ENCODE peak calls at places on chromosomes 6 and 20, in six cellular contexts. C is hepatocyte, I is dorsolateral prefrontal cortex, P is AG09309, L is foreskin fibroblast, Z is HCT116. S is an unnamed sample.

GRCh38 chr20:50788045-50788867 is 6.6 kb upstream of the BCAS4 start:
- DNase-seq in C (peak; percentile 73), L (peak; percentile 75), I (no peak), P (peak; percentile 53), Z (peak; percentile 51), S (peak; percentile 44)

GRCh38 chr6:112335736-112336135 is 11.4 kb upstream of the RFPL4B start:
- DNase-seq in L (no peak), P (no peak), Z (no peak), C (no peak), I (no peak), S (no peak)

GRCh38 chr20:38278763-38279162 is 18.2 kb upstream of the KIAA1755 start:
- DNase-seq in L (no peak), P (no peak), C (no peak), I (no peak), Z (no peak), S (no peak)

GRCh38 chr6:162273986-162274385 is 453.6 kb downstream of the PRKN start:
- DNase-seq in Z (no peak), P (no peak), C (no peak), I (no peak), L (no peak), S (no peak)

GRCh38 chr20:47206962-47207641 is 149.4 kb downstream of the ZMYND8 start:
- DNase-seq in L (no peak), Z (no peak), P (no peak), C (no peak), I (no peak), S (no peak)

GRCh38 chr20:829531-829930 is 4.0 kb upstream of the FAM110A start:
- DNase-seq in L (no peak), I (no peak), C (no peak), Z (no peak), P (no peak), S (peak; percentile 26)

GRCh38 chr6:170434114-170434820 is 118.8 kb downstream of the PSMB1 start:
- DNase-seq in P (no peak), I (no peak), Z (no peak), L (peak; percentile 45), C (no peak), S (no peak)

GRCh38 chr6:159691963-159692287 is 1.1 kb downstream of the SOD2 start:
- DNase-seq in P (no peak), Z (no peak), I (no peak), L (no peak), C (no peak), S (no peak)

GRCh38 chr20:40895182-40895581 is 133.4 kb upstream of the TOP1 start:
- DNase-seq in I (no peak), C (no peak), Z (no peak), P (no peak), L (no peak), S (no peak)

GRCh38 chr6:39092124-39092523 is 22.9 kb downstream of the SAYSD1 start:
- DNase-seq in L (no peak), Z (no peak), I (no peak), P (no peak), C (no peak), S (no peak)

GRCh38 chr6:6405031-6405430 is 84.6 kb upstream of the F13A1 start:
- DNase-seq in I (no peak), Z (no peak), L (no peak), P (no peak), C (peak; percentile 24), S (no peak)

GRCh38 chr20:61949363-61949713 is 116.3 kb downstream of the TAF4 start:
- DNase-seq in Z (no peak), L (no peak), I (no peak), C (no peak), P (no peak), S (no peak)

GRCh38 chr6:156942266-156942665 is 165.1 kb downstream of the ARID1B start:
- DNase-seq in I (no peak), C (no peak), Z (no peak), L (no peak), P (no peak), S (no peak)

GRCh38 chr20:6877633-6878032 is 110.1 kb downstream of the BMP2 start:
- DNase-seq in L (no peak), P (no peak), I (no peak), Z (no peak), C (no peak), S (no peak)

GRCh38 chr6:123681957-123682462 is 45.3 kb upstream of the TRDN start:
- DNase-seq in P (no peak), C (no peak), I (no peak), L (no peak), Z (no peak), S (no peak)

GRCh38 chr6:75605635-75606034 is 4.0 kb downstream of the SENP6 start:
- DNase-seq in P (no peak), I (no peak), L (no peak), Z (no peak), C (no peak), S (no peak)

GRCh38 chr6:163818719-163819118 is 404.2 kb downstream of the QKI start:
- DNase-seq in P (no peak), I (no peak), C (no peak), L (no peak), Z (no peak), S (no peak)

GRCh38 chr6:35954335-35954734 is 33.4 kb upstream of the SRPK1 start:
- DNase-seq in I (no peak), Z (no peak), P (no peak), C (no peak), L (no peak), S (no peak)

GRCh38 chr6:35945650-35946025 is 24.7 kb upstream of the SRPK1 start:
- DNase-seq in P (no peak), C (no peak), L (peak; percentile 27), I (no peak), Z (no peak), S (no peak)

GRCh38 chr6:35943390-35943789 is 22.5 kb upstream of the SRPK1 start:
- DNase-seq in Z (no peak), C (no peak), I (no peak), L (no peak), P (no peak), S (no peak)

GRCh38 chr6:35948725-35949124 is 27.8 kb upstream of the SRPK1 start:
- DNase-seq in Z (peak; percentile 40), I (no peak), C (no peak), L (no peak), P (no peak), S (no peak)
- TF ChIP-seq CTCF in Z (peak; percentile 43), I (no peak), C (peak; percentile 21), L (no peak), P (peak; percentile 48), S (peak; percentile 33)

GRCh38 chr20:59221881-59222238 is 58.2 kb downstream of the ZNF831 start:
- DNase-seq in P (no peak), L (no peak), C (no peak), Z (no peak), I (no peak), S (no peak)
- H3K4me3 ChIP-seq in P (peak overlapping the region; percentile 47), L (peak overlapping the region; percentile 51), C (peak overlapping the region; percentile 60), Z (no peak overlapping the region), I (peak overlapping the region; percentile 58), S (peak overlapping the region; percentile 49)

GRCh38 chr6:99331531-99331930 is 17.9 kb downstream of the FAXC start:
- DNase-seq in Z (no peak), L (no peak), C (no peak), I (no peak), P (no peak), S (no peak)

GRCh38 chr6:99333068-99333467 is 16.4 kb downstream of the FAXC start:
- DNase-seq in C (no peak), Z (no peak), P (no peak), I (no peak), L (no peak), S (no peak)

GRCh38 chr6:99338188-99338587 is 11.3 kb downstream of the FAXC start:
- DNase-seq in L (no peak), I (no peak), P (no peak), C (no peak), Z (no peak), S (no peak)

GRCh38 chr6:99330159-99330558 is 19.3 kb downstream of the FAXC start:
- DNase-seq in I (peak; percentile 37), C (peak; percentile 82), P (peak; percentile 38), L (peak; percentile 69), Z (peak; percentile 52), S (no peak)

DNA sequence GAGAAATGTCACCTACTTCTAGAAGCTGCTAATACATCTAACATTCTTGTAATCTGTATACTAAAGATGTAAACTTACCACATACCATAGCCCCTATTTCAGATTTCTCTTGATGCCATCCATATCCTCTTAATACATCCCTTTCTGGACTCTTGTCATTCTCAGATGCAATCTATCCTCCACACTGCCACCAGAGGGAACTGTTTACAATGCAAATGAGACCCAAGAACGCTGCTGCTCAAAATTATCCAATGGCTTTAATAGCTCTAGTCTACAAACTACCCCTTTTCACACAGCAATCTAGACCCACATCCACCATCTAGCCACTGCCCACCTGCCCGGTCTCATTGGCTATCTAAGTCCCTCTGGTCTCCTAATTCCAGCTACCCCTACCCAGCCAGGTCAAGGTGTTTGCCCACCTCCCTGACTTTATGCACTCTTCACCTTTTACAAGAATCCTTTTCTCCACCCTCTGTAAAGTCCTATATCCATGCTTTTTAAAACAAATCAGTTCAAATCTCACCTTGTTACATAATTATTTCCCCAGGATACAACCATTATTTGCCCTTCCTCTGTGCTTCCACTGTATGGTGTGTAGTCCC is 14.8 kb downstream of the FAXC start:
- DNase-seq in P (peak; percentile 28), Z (peak; percentile 57), I (no peak), C (peak; percentile 59), L (peak; percentile 35), S (no peak)
- TF ChIP-seq CTCF in P (peak; percentile 74), Z (peak; percentile 77), I (peak; percentile 55), C (peak; percentile 57), L (peak; percentile 81), S (peak; percentile 76)

GRCh38 chr6:14105547-14105946 is 12.0 kb upstream of the CD83 start:
- DNase-seq in P (no peak), Z (no peak), L (no peak), C (no peak), I (no peak), S (no peak)

GRCh38 chr6:14100098-14100497 is 17.5 kb upstream of the CD83 start:
- DNase-seq in I (no peak), P (no peak), Z (no peak), L (no peak), C (no peak), S (no peak)

GRCh38 chr6:14107000-14107399 is 10.6 kb upstream of the CD83 start:
- DNase-seq in P (no peak), L (no peak), Z (no peak), C (no peak), I (no peak), S (no peak)

GRCh38 chr6:14102330-14102729 is 15.2 kb upstream of the CD83 start:
- DNase-seq in Z (no peak), P (no peak), C (no peak), I (no peak), L (no peak), S (no peak)
- H3K4me3 ChIP-seq in Z (no peak overlapping the region), P (no peak overlapping the region), C (no peak overlapping the region), I (no peak overlapping the region), L (no peak overlapping the region), S (no peak overlapping the region)